ENCODE peak calls at places on chromosomes 16 and 17, in four cellular contexts. P, V, I and U are unnamed samples.

GRCh38 chr16:54957403-54957802 is 26.7 kb downstream of the IRX5 start:
- DNase-seq in I (no peak), P (no peak), V (no peak), U (no peak)

GRCh38 chr17:82920150-82920549 is 80.3 kb upstream of the ZNF750 start:
- DNase-seq in I (no peak), V (no peak), P (no peak), U (no peak)

GRCh38 chr17:16108386-16108785 is 106.9 kb downstream of the NCOR1 start:
- DNase-seq in I (no peak), V (no peak), P (no peak), U (no peak)

GRCh38 chr17:8401107-8401506 is 3.5 kb upstream of the RNF222 start:
- DNase-seq in V (no peak), I (no peak), P (no peak), U (no peak)

GRCh38 chr16:85350973-85351372 is 238.7 kb upstream of the CIBAR2 start:
- DNase-seq in I (peak; percentile 89), V (peak; percentile 78), P (peak; percentile 89), U (peak; percentile 94)

GRCh38 chr17:71118039-71118438 is 948.7 kb downstream of the KCNJ2 start:
- DNase-seq in I (peak; percentile 29), P (no peak), V (no peak), U (no peak)

GRCh38 chr16:67961551-67961957 is 6.9 kb downstream of the SLC12A4 start:
- DNase-seq in P (no peak), I (no peak), V (peak; percentile 54), U (no peak)

GRCh38 chr17:73640691-73641090 is 3.6 kb downstream of the SDK2 start:
- DNase-seq in I (no peak), V (no peak), P (no peak), U (no peak)

GRCh38 chr17:38636054-38636453 is 30.3 kb upstream of the SRCIN1 start:
- DNase-seq in V (no peak), I (no peak), P (no peak), U (no peak)

GRCh38 chr17:17540935-17541639 is 44.9 kb upstream of the RASD1 start:
- DNase-seq in I (no peak), V (peak; percentile 20), P (no peak), U (no peak)

GRCh38 chr17:81200695-81201580 is 21.8 kb downstream of the CEP131 start:
- DNase-seq in V (no peak), I (peak; percentile 41), P (peak; percentile 14), U (peak; percentile 81)

DNA sequence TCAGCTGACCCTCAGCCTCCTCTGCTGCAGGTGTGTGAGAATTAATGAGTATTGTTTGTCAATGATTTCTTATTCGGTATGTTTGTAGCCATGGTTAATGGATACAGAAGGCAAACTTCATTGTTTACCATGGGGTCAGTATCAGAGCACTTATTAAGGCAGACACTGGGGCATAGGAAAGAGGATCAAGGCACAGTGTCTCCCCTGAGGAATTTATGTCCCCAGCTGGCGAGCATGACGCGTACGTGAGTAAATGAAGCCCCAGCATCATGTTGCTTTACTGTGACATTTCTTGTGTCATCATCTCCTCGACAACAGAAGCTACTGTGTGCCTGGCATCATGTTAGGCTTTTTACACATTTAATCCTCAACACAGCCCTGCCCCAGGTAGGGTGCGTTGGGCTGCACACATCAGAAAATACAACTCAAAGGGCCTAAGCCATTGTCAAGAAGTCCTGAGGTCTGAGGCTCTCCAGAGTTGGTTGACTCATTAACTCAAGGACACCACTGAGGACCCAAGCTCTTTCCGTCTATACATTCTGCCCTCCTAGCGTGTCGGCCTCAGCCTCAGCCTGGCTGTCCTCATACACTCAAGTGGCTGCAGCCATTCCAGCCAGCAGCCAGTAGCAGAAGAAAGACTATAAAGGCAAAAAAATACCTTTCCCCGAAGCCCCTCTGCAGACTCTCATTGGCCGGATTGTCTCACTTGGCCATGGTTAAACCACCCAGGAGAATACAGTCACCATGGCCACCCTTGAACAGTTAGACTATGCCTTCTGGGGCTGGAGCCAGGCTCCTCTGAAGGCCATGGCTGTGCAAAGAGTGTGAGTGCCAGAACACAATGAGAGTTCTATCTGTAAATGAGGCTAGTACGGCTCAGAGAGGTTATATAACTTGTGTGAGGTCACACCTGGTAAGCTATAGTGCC is 13.9 kb upstream of the ZCCHC14 start:
- DNase-seq in I (no peak), P (no peak), V (no peak), U (no peak)
- H3K4me3 ChIP-seq in I (no peak overlapping the region), P (no peak overlapping the region), V (no peak overlapping the region), U (no peak overlapping the region)

GRCh38 chr16:66266436-66267286 is 99.8 kb upstream of the CDH5 start:
- DNase-seq in P (no peak), V (peak; percentile 67), I (peak; percentile 69), U (peak; percentile 76)
- TF ChIP-seq CTCF in P (peak; percentile 33), V (no peak), I (no peak), U (no peak)

GRCh38 chr16:74922150-74923138 is 62.5 kb downstream of the WDR59 start:
- DNase-seq in V (no peak), P (no peak), I (no peak), U (no peak)
- H3K4me3 ChIP-seq in V (no peak overlapping the region), P (no peak overlapping the region), I (no peak overlapping the region), U (no peak overlapping the region)

DNA sequence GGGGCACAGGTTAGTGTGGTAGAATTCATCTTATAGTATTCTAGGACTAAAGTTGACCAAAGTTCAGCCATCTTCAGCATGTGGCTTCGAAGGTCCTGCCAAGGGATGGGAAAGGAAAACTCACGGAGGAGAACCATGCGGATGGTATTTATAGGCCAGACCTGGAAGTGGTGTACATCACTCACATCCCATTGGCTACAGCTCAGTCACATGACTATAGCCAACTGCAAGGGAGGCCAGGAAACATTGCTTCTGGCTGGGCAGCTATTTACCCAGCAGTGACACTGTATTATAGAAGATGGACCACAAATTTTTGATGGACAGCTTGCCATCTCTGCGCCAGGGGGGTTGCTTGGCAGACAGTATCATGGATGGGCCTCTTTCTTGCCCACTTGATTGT is 35.7 kb upstream of the COQ7 start:
- DNase-seq in P (no peak), I (no peak), V (no peak), U (no peak)
- TF ChIP-seq CTCF in P (no peak), I (no peak), V (no peak), U (no peak)

GRCh38 chr17:44749076-44750020 is 9.4 kb upstream of the ADAM11 start:
- DNase-seq in V (no peak), P (no peak), I (no peak), U (no peak)
- H3K4me3 ChIP-seq in V (no peak overlapping the region), P (no peak overlapping the region), I (no peak overlapping the region), U (no peak overlapping the region)

GRCh38 chr17:42027961-42028790 is 8.3 kb downstream of the NKIRAS2 start:
- DNase-seq in P (no peak), I (no peak), V (no peak), U (peak; percentile 14)
- TF ChIP-seq CTCF in P (peak; percentile 5), I (peak; percentile 20), V (no peak), U (peak; percentile 21)

DNA sequence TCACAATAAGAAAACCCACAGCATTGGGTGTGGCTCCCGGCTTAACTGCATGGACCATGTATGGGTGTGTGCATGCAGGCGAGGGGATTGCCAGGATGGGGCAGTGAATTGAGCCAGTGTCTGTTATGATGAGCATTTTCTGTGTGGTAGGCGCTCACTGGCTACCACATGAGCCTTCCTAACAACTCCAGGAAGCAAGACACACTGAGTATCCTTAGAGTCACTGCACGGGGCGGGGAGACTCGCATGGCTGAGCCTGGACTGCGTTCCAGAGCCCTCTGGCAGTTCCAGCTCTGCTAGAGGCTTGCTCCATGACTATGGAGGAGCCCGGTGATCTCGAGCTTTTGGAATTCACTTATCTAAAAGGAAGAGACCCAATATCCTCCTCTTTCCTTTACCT is 225.9 kb downstream of the CCDC182 start:
- DNase-seq in V (no peak), P (peak; percentile 33), I (no peak), U (no peak)
- H3K4me3 ChIP-seq in V (no peak overlapping the region), P (no peak overlapping the region), I (no peak overlapping the region), U (no peak overlapping the region)

DNA sequence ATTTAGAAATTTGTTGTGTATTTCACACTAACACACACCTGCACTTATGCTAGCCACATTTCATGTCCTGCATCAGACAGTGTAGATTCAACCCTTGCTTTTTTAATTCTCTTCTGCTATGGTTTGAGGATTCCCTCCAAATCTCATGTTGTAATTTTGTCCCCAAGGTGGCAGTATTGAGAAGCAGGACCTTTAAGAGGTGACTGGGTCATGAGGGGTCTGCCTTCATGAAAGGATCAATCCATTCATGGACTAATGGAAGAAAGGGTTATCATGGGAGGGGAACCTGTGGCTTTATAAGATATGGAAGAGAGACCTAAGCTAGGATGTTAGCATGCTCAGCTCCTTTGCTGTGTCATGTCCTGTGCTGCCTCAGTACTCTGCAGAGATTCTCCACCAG is 1032.2 kb downstream of the CDH11 start:
- DNase-seq in I (no peak), P (no peak), V (no peak), U (peak; percentile 43)
- TF ChIP-seq CTCF in I (peak; percentile 57), P (peak; percentile 14), V (peak; percentile 66), U (peak; percentile 65)